ENCODE peak calls at places on chromosomes 5 and 9, in nine cellular contexts. I is brain microvascular endothelial cell, S is lower lobe of right lung, W is Calu3, B is choroid plexus epithelial cell, A is left ventricle myocardium inferior, E is prostate gland, X is lower leg skin, O is cardiac fibroblast. U is an unnamed sample.

GRCh38 chr9:125146247-125146646 is 2.9 kb upstream of the SCAI start:
- DNase-seq in X (no peak), A (no peak), O (no peak), I (peak; percentile 11), W (no peak), E (no peak), B (peak; percentile 91), S (no peak), U (no peak)

GRCh38 chr5:10064546-10065215 is 185.0 kb downstream of the ATPSCKMT start:
- DNase-seq in B (no peak), O (no peak), E (no peak), A (no peak), W (no peak), X (no peak), I (no peak), S (no peak), U (no peak)

GRCh38 chr5:135877570-135878155 is 18.0 kb downstream of the IL9 start:
- DNase-seq in W (no peak), O (no peak), I (no peak), E (no peak), A (no peak), S (no peak), B (no peak), X (no peak), U (no peak)

GRCh38 chr5:172716796-172717313 is 54.1 kb downstream of the DUSP1 start:
- DNase-seq in W (peak; percentile 91), E (peak; percentile 76), I (peak; percentile 79), S (peak; percentile 89), A (peak; percentile 87), B (peak; percentile 88), O (peak; percentile 90), X (peak; percentile 85), U (peak; percentile 51)

GRCh38 chr9:93155716-93156474 is 21.8 kb upstream of the NINJ1 start:
- DNase-seq in X (no peak), W (no peak), S (no peak), A (no peak), I (no peak), B (no peak), E (no peak), O (no peak), U (no peak)

GRCh38 chr5:141681695-141682641 is at the start of gene ARAP3:
- DNase-seq in A (peak; percentile 90), W (peak; percentile 90), X (peak; percentile 63), I (peak; percentile 81), S (peak; percentile 94), B (peak; percentile 78), E (peak; percentile 63), O (peak; percentile 93), U (no peak)

GRCh38 chr5:168851902-168852321 is 272.7 kb upstream of the PANK3 start:
- DNase-seq in A (no peak), W (no peak), B (peak; percentile 37), I (peak; percentile 94), X (no peak), O (peak; percentile 76), S (no peak), E (no peak), U (no peak)

GRCh38 chr5:27437594-27438200 is 399.3 kb upstream of the CDH9 start:
- DNase-seq in S (no peak), I (no peak), W (no peak), O (no peak), E (no peak), X (no peak), B (peak; percentile 18), A (no peak), U (no peak)

GRCh38 chr9:71909887-71910601 is 949 bp downstream of the ABHD17B start:
- DNase-seq in I (peak; percentile 20), S (peak; percentile 75), X (peak; percentile 38), E (peak; percentile 58), O (peak; percentile 31), A (peak; percentile 70), W (peak; percentile 66), B (peak; percentile 37), U (no peak)
- TF ChIP-seq CTCF in I (no peak), S (no peak), X (no peak), E (no peak), O (no peak), A (no peak), W (no peak), B (no peak), U (no peak)

GRCh38 chr5:76652809-76653414 is 29.7 kb upstream of the F2RL2 start:
- DNase-seq in B (no peak), O (no peak), W (no peak), I (no peak), S (no peak), E (no peak), A (no peak), X (no peak), U (no peak)
- TF ChIP-seq CTCF in B (no peak), O (no peak), W (no peak), I (no peak), S (no peak), E (no peak), A (no peak), X (no peak), U (no peak)

GRCh38 chr9:129720181-129720864 is 32.5 kb downstream of the PTGES start:
- DNase-seq in X (no peak), A (no peak), O (no peak), E (no peak), W (no peak), B (no peak), S (no peak), I (no peak), U (no peak)

GRCh38 chr9:129717991-129718390 is 34.9 kb downstream of the PTGES start:
- DNase-seq in O (no peak), W (no peak), E (no peak), A (no peak), S (no peak), X (no peak), B (no peak), I (no peak), U (no peak)

GRCh38 chr9:129720865-129721545 is 31.8 kb downstream of the PTGES start:
- DNase-seq in I (no peak), X (no peak), W (no peak), S (no peak), B (no peak), O (no peak), A (no peak), E (no peak), U (no peak)

GRCh38 chr9:129718647-129719046 is 34.2 kb downstream of the PTGES start:
- DNase-seq in W (no peak), E (no peak), S (no peak), I (no peak), O (no peak), B (no peak), A (no peak), X (no peak), U (no peak)

GRCh38 chr9:129719135-129719534 is 33.7 kb downstream of the PTGES start:
- DNase-seq in E (no peak), B (no peak), A (no peak), I (no peak), X (no peak), W (no peak), S (no peak), O (no peak), U (no peak)
- TF ChIP-seq CTCF in E (no peak), B (peak; percentile 4), A (no peak), I (peak; percentile 28), X (no peak), W (no peak), S (no peak), O (no peak), U (no peak)

GRCh38 chr5:90421136-90421535 is 11.6 kb upstream of the CETN3 start:
- DNase-seq in A (no peak), E (no peak), S (no peak), I (no peak), B (peak; percentile 58), W (peak; percentile 44), X (no peak), O (peak; percentile 18), U (no peak)
- TF ChIP-seq CTCF in A (peak; percentile 21), E (no peak), S (peak; percentile 13), I (peak; percentile 42), B (peak; percentile 50), W (no peak), X (no peak), O (peak; percentile 20), U (peak; percentile 36)

DNA sequence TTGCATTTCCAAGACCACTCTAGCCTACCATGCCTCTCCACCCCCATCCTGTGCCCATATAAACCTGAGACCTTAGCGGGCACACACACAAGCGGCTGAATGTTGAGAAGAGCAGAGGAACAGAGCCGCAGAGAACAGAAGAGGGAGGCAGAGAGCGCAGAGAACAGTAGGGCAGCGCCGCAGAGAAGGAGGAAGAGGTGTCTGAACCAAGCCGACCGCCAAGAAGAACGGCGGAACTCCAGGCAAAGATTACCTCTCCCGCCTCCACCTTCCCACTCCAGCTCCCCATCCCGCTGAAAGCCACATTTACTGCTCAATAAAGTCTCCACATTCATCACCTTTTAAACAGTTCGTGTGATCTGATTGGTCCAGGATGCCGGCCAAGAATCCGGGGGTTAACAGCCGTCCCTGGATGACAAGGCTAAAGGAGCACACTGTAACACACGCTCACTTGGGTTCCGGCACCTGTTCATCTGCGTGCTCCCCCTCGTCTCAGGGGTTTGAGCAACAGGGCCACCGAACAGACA is 33.2 kb downstream of the GRIN3A start:
- DNase-seq in E (peak; percentile 14), O (no peak), A (peak; percentile 19), I (no peak), X (peak; percentile 15), B (peak; percentile 19), W (peak; percentile 43), S (peak; percentile 39), U (no peak)
- TF ChIP-seq CTCF in E (peak; percentile 24), O (no peak), A (peak; percentile 39), I (peak; percentile 24), X (no peak), B (peak; percentile 34), W (no peak), S (peak; percentile 8), U (peak; percentile 39)

GRCh38 chr9:131892162-131892707 is 152.4 kb upstream of the RAPGEF1 start:
- DNase-seq in S (no peak), E (no peak), X (no peak), A (no peak), I (no peak), O (no peak), W (no peak), B (no peak), U (no peak)
- TF ChIP-seq CTCF in S (no peak), E (no peak), X (no peak), A (no peak), I (no peak), O (no peak), W (no peak), B (no peak), U (no peak)

GRCh38 chr5:127298036-127298429 is 7.4 kb downstream of the MEGF10 start:
- DNase-seq in S (no peak), A (no peak), B (no peak), W (no peak), X (no peak), I (no peak), E (no peak), O (no peak), U (no peak)
- TF ChIP-seq CTCF in S (no peak), A (no peak), B (no peak), W (no peak), X (no peak), I (no peak), E (no peak), O (no peak), U (no peak)

U was measured in chondrocyte.